ENCODE peak calls at places on chromosomes 7 and 10, in nine cellular contexts. M is AG09309, N is HFF-Myc, S is suprapubic skin, Z is testis, B is choroid plexus epithelial cell, L is adrenal gland, W is mammary epithelial cell, H is aorta. V is an unnamed sample.

GRCh38 chr7:117068511-117069155 is 115.3 kb downstream of the ST7 start:
- DNase-seq in N (no peak), Z (no peak), H (no peak), W (no peak), M (no peak), S (no peak), L (no peak), B (no peak), V (no peak)

GRCh38 chr10:108904163-108904878 is 1019.0 kb downstream of the XPNPEP1 start:
- DNase-seq in L (no peak), H (no peak), S (no peak), N (no peak), Z (no peak), M (no peak), B (peak), W (no peak), V (peak)

GRCh38 chr10:31912898-31913847 is 15.5 kb downstream of the ARHGAP12 start:
- DNase-seq in Z (no peak), N (no peak), B (peak), W (no peak), M (no peak), H (peak), L (no peak), S (no peak), V (peak)

GRCh38 chr7:140080919-140081318 is 18.2 kb upstream of the PARP12 start:
- DNase-seq in M (no peak), L (no peak), B (no peak), Z (no peak), W (no peak), N (no peak), S (no peak), H (no peak), V (no peak)

GRCh38 chr10:124224331-124225028 is 131.1 kb upstream of the CHST15 start:
- DNase-seq in S (no peak), N (no peak), M (peak), Z (no peak), B (no peak), L (no peak), W (peak), H (peak), V (no peak)

GRCh38 chr10:99337261-99337905 is 8.2 kb downstream of the CNNM1 start:
- DNase-seq in W (peak), B (no peak), Z (peak), M (no peak), L (no peak), S (no peak), H (no peak), N (no peak), V (no peak)

GRCh38 chr10:124681091-124681490 is 63.1 kb downstream of the FAM53B start:
- DNase-seq in B (no peak), M (no peak), Z (no peak), W (no peak), S (no peak), L (no peak), H (no peak), N (no peak), V (no peak)

GRCh38 chr10:9294865-9295264 is 1240.4 kb downstream of the GATA3 start:
- DNase-seq in W (no peak), S (no peak), B (no peak), N (no peak), Z (no peak), H (no peak), L (no peak), M (no peak), V (no peak)

GRCh38 chr10:6885284-6885683 is 305.2 kb upstream of the PRKCQ start:
- DNase-seq in N (no peak), W (no peak), H (no peak), M (no peak), B (no peak), S (no peak), Z (no peak), L (no peak), V (no peak)

GRCh38 chr7:83824214-83824613 is 175.3 kb upstream of the SEMA3E start:
- DNase-seq in W (peak), S (no peak), M (no peak), Z (no peak), H (no peak), B (peak), L (no peak), N (no peak), V (peak)

GRCh38 chr7:135389971-135390370 is 119.9 kb downstream of the CNOT4 start:
- DNase-seq in B (no peak), W (no peak), L (no peak), M (no peak), H (no peak), N (no peak), S (no peak), Z (peak), V (no peak)

GRCh38 chr7:100475549-100475948 is 3.5 kb downstream of the TSC22D4 start:
- DNase-seq in M (no peak), B (no peak), S (no peak), L (no peak), H (no peak), Z (peak), W (no peak), N (no peak), V (no peak)

GRCh38 chr7:123748734-123749536 is at the start of gene WASL:
- DNase-seq in Z (peak), W (peak), L (peak), M (peak), H (peak), B (peak), N (peak), S (peak), V (peak)

GRCh38 chr10:123966896-123967231 is 75.3 kb upstream of the CPXM2 start:
- DNase-seq in W (no peak), N (no peak), H (no peak), M (no peak), S (no peak), L (no peak), Z (peak), B (no peak), V (no peak)

GRCh38 chr7:148121426-148121825 is 469.1 kb upstream of the C7orf33 start:
- DNase-seq in H (no peak), N (no peak), L (no peak), W (no peak), B (no peak), Z (no peak), S (no peak), M (no peak), V (no peak)

GRCh38 chr7:113810108-113810748 is 108.6 kb downstream of the PPP1R3A start:
- DNase-seq in S (no peak), B (peak), M (no peak), H (no peak), L (no peak), Z (no peak), N (no peak), W (no peak), V (no peak)

GRCh38 chr10:81215498-81215897 is 659.5 kb upstream of the NRG3 start:
- DNase-seq in L (no peak), W (no peak), M (no peak), B (no peak), N (no peak), S (no peak), Z (no peak), H (no peak), V (no peak)

GRCh38 chr7:27194641-27195379 is 5.1 kb downstream of the HOXA13 start:
- DNase-seq in Z (no peak), B (no peak), M (no peak), H (no peak), N (no peak), W (no peak), L (no peak), S (peak), V (no peak)

GRCh38 chr7:46178685-46179084 is 257.6 kb upstream of the IGFBP3 start:
- DNase-seq in B (peak), N (no peak), Z (no peak), M (peak), S (no peak), H (no peak), L (no peak), W (peak), V (peak)

GRCh38 chr7:154644366-154644765 is 358.6 kb downstream of the PAXIP1 start:
- DNase-seq in H (no peak), N (no peak), W (no peak), L (no peak), Z (no peak), M (no peak), S (no peak), B (no peak), V (no peak)

GRCh38 chr10:127578628-127579305 is 29.7 kb downstream of the NPS start:
- DNase-seq in M (no peak), H (no peak), S (no peak), N (no peak), Z (no peak), W (no peak), B (no peak), L (no peak), V (no peak)

GRCh38 chr7:103660455-103661371 is 214.7 kb upstream of the SLC26A5 start:
- DNase-seq in M (no peak), H (no peak), S (no peak), N (no peak), B (peak), Z (no peak), W (peak), L (no peak), V (peak)

GRCh38 chr10:26214538-26215461 is 1.8 kb upstream of the GAD2 start:
- DNase-seq in Z (no peak), L (no peak), M (no peak), W (no peak), N (no peak), B (no peak), H (no peak), S (no peak), V (no peak)
- H3K4me3 ChIP-seq in Z (no peak), L (no peak), M (no peak), W (no peak), N (no peak), B (no peak), H (no peak), S (peak), V (no peak)

GRCh38 chr7:128104109-128104742 is 73.0 kb upstream of the LRRC4 start:
- DNase-seq in S (no peak), M (no peak), L (no peak), B (peak), Z (peak), N (no peak), H (peak), W (no peak), V (peak)
- H3K4me3 ChIP-seq in S (peak), M (peak), L (no peak), B (peak), Z (peak), N (peak), H (no peak), W (no peak), V (peak)

DNA sequence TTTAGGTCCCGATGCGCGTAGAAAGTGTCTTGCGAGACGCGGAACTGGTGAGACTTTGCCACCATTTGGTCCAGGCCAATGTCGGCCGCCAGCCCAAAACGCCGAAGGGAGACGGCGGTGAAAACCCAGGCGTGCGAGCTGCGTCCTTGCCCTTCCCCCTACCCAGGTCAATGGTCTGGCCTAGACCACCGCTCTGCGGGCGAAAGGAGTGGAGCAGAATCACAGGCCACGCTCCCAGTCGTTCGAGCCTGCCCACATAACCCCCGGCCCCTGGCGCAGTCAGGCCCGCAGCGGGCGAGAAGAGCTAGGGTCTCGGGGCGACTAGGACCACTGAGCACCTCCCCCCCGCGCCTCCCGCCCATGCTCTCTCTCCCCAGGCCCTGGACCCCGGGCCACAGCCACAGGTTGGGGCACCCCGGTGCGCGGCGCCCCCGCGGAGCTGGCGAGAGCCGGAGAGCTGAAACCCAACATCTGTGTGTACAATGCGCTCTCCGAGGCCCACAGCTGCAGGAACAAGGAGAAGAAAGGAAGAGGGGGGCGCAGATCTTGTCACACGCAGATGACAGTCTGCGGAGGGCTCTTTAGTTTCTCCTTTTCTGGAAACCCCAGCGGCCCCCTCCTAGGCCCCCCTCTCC is 354.8 kb downstream of the DNAJB6 start:
- DNase-seq in S (peak), B (peak), H (no peak), L (no peak), Z (peak), M (no peak), N (no peak), W (no peak), V (no peak)
- H3K4me3 ChIP-seq in S (peak), B (peak), H (peak), L (no peak), Z (peak), M (no peak), N (no peak), W (no peak), V (no peak)

DNA sequence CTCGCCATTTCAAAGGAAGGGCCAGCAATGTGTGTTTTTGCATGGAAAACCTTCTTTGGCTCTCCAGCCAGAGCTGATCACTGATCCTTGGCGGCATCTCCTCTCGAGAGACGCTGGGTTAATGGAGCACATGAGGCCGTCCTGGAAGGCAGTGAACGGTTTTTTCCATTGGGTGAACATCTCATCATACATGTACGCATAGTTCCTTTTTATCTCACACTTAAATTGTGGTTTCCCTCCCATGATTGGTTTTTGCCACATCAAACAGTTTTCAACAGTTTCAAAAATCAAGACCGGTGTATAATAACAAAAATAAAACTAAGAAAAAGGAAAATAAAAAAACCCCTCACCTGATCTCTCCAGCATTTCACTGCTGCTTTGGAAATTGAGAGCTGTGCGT is 276.4 kb downstream of the TCF7L2 start:
- DNase-seq in S (no peak), L (no peak), Z (no peak), M (no peak), N (no peak), B (no peak), H (no peak), W (no peak), V (no peak)
- H3K4me3 ChIP-seq in S (no peak), L (no peak), Z (no peak), M (no peak), N (no peak), B (no peak), H (no peak), W (no peak), V (no peak)

GRCh38 chr7:64183126-64183742 is 23.8 kb upstream of the ZNF735 start:
- DNase-seq in Z (peak), H (no peak), W (no peak), B (no peak), S (no peak), L (no peak), N (no peak), M (no peak), V (no peak)

GRCh38 chr7:64180989-64181388 is 26.0 kb upstream of the ZNF735 start:
- DNase-seq in B (peak), M (no peak), Z (no peak), L (no peak), H (no peak), N (no peak), W (no peak), S (no peak), V (peak)

GRCh38 chr7:64183827-64184372 is 23.1 kb upstream of the ZNF735 start:
- DNase-seq in M (no peak), L (no peak), Z (no peak), S (no peak), W (no peak), N (no peak), B (no peak), H (no peak), V (no peak)

GRCh38 chr7:64181586-64181985 is 25.4 kb upstream of the ZNF735 start:
- DNase-seq in S (no peak), M (no peak), L (no peak), H (no peak), W (no peak), Z (no peak), N (no peak), B (no peak), V (no peak)

DNA sequence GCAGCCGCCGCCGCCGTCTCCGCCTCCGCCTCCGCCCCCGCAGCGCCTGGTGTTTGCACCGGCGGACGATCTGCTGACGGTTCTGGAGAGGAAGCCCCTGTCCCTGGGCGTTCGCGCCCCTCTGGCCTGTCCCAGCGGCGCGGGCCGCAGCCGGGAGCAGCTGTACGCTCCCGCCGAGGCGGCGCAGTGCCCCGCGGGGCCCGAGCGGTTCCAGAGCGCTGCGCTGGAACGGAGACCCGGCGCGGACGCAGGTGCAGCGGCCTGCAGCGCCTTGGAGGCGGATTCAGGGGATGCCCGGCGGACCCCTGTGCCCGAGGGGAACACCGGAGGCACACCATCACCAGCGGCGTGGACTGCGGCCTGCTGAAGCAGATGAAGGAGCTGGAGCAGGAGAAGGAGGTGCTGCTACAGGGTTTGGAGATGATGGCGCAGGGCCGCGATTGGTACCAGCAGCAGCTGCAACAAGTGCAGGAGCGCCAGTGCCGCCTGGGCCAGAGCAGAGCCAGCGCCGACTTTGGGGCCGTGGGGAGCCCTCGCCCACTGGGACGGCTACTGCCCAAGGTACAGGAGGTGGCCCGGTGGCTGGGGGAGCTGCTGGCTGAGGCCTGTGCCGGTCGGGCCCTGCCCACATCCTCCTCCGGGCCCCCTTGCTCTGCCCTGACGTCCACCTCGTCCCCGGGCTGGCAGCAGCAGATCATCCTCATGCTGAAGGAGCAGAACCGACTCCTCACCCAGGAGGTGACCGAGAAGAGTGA is 24.8 kb upstream of the ZNF735 start:
- DNase-seq in L (no peak), Z (no peak), B (no peak), M (no peak), N (no peak), H (no peak), S (no peak), W (no peak), V (no peak)
- H3K4me3 ChIP-seq in L (no peak), Z (peak), B (no peak), M (no peak), N (no peak), H (no peak), S (no peak), W (no peak), V (no peak)